ENCODE peak calls at places on chromosomes 13 and 19, in five cellular contexts. Q is adrenal gland, L is hepatocyte, D is brain microvascular endothelial cell, P is lower lobe of right lung. I is an unnamed sample.

GRCh38 chr13:106286811-106287210 is 248.7 kb downstream of the EFNB2 start:
- DNase-seq in P (no peak), Q (no peak), L (no peak), D (no peak), I (no peak)

GRCh38 chr19:44092108-44092507 is 2.1 kb upstream of the ZNF224 start:
- DNase-seq in Q (no peak), D (no peak), L (no peak), P (no peak), I (no peak)

GRCh38 chr19:13002970-13003540 is 7.8 kb downstream of the NFIX start:
- DNase-seq in L (no peak), D (no peak), Q (no peak), P (no peak), I (no peak)

GRCh38 chr13:109704771-109705628 is 81.4 kb downstream of the IRS2 start:
- DNase-seq in L (peak), D (no peak), P (peak), Q (peak), I (no peak)

GRCh38 chr13:37014609-37015008 is 14.0 kb downstream of the EXOSC8 start:
- DNase-seq in Q (no peak), D (no peak), P (no peak), L (no peak), I (no peak)

GRCh38 chr13:111337741-111338140 is 17.3 kb downstream of the TEX29 start:
- DNase-seq in D (no peak), L (no peak), P (no peak), Q (no peak), I (no peak)

GRCh38 chr13:32016631-32017030 is 14.9 kb upstream of the FRY start:
- DNase-seq in L (peak), Q (no peak), D (no peak), P (no peak), I (no peak)

GRCh38 chr13:84479656-84480055 is 597.4 kb upstream of the SLITRK1 start:
- DNase-seq in Q (no peak), D (no peak), P (no peak), L (no peak), I (no peak)

GRCh38 chr19:51402117-51402516 is 11.7 kb upstream of the C19orf84 start:
- DNase-seq in Q (no peak), P (no peak), D (no peak), L (no peak), I (no peak)

GRCh38 chr19:30116984-30117555 is 175.0 kb downstream of the URI1 start:
- DNase-seq in Q (no peak), L (no peak), P (no peak), D (no peak), I (no peak)

GRCh38 chr19:46976845-46977320 is 42.8 kb upstream of the NPAS1 start:
- DNase-seq in L (peak), D (peak), P (no peak), Q (peak), I (no peak)

GRCh38 chr13:42107006-42107405 is 58.6 kb downstream of the DGKH start:
- DNase-seq in D (no peak), P (no peak), Q (no peak), L (no peak), I (no peak)

GRCh38 chr19:55078996-55079395 is 3.3 kb downstream of the EPS8L1 start:
- DNase-seq in P (no peak), L (peak), D (no peak), Q (no peak), I (no peak)

GRCh38 chr19:55075366-55075998 is at the start of gene EPS8L1:
- DNase-seq in D (no peak), P (peak), Q (no peak), L (peak), I (no peak)

GRCh38 chr19:55077106-55077505 is 1.4 kb downstream of the EPS8L1 start:
- DNase-seq in L (no peak), Q (no peak), P (no peak), D (no peak), I (no peak)

GRCh38 chr19:55079400-55080038 is 3.9 kb downstream of the EPS8L1 start:
- DNase-seq in L (peak), Q (no peak), D (no peak), P (no peak), I (no peak)

GRCh38 chr19:55076321-55076720 is 652 bp downstream of the EPS8L1 start:
- DNase-seq in Q (no peak), L (no peak), D (no peak), P (no peak), I (no peak)
- H3K4me3 ChIP-seq in Q (no peak), L (no peak), D (no peak), P (no peak), I (no peak)

GRCh38 chr19:844300-844971 is 3.6 kb downstream of the PRTN3 start:
- DNase-seq in P (no peak), Q (no peak), L (no peak), D (no peak), I (no peak)

GRCh38 chr19:843836-844299 is 3.1 kb downstream of the PRTN3 start:
- DNase-seq in P (no peak), L (no peak), D (no peak), Q (no peak), I (no peak)

GRCh38 chr19:840519-841206 is at the start of gene PRTN3:
- DNase-seq in Q (no peak), D (no peak), P (peak), L (no peak), I (no peak)

GRCh38 chr19:845707-846481 is 5.1 kb downstream of the PRTN3 start:
- DNase-seq in P (no peak), Q (no peak), L (no peak), D (no peak), I (no peak)

GRCh38 chr19:843180-843835 is 2.5 kb downstream of the PRTN3 start:
- DNase-seq in L (peak), D (no peak), P (peak), Q (no peak), I (no peak)
- TF ChIP-seq CTCF in L (no peak), D (peak), P (no peak), Q (no peak), I (no peak)

GRCh38 chr13:77265336-77265735 is 61.6 kb downstream of the MYCBP2 start:
- DNase-seq in L (no peak), Q (no peak), P (no peak), D (no peak), I (no peak)
- H3K27ac ChIP-seq in L (no peak), Q (no peak), P (no peak), D (no peak), I (no peak)

GRCh38 chr19:2561895-2562294 is 86.0 kb downstream of the GADD45B start:
- DNase-seq in P (peak), L (no peak), D (no peak), Q (no peak), I (no peak)
- H3K4me3 ChIP-seq in P (peak), L (no peak), D (no peak), Q (no peak), I (no peak)

GRCh38 chr19:3123956-3124355 is 11.9 kb upstream of the GNA15 start:
- DNase-seq in L (no peak), D (no peak), P (no peak), Q (no peak), I (no peak)

GRCh38 chr19:3124630-3125029 is 11.2 kb upstream of the GNA15 start:
- DNase-seq in P (no peak), L (no peak), Q (no peak), D (no peak), I (no peak)

GRCh38 chr19:3129112-3129511 is 6.7 kb upstream of the GNA15 start:
- DNase-seq in L (no peak), P (no peak), Q (no peak), D (peak), I (no peak)

GRCh38 chr19:3123088-3123721 is 12.6 kb upstream of the GNA15 start:
- DNase-seq in D (no peak), P (no peak), L (no peak), Q (no peak), I (no peak)

GRCh38 chr19:3125900-3126524 is 9.8 kb upstream of the GNA15 start:
- DNase-seq in L (peak), P (peak), Q (peak), D (peak), I (peak)
- TF ChIP-seq CTCF in L (peak), P (peak), Q (peak), D (peak), I (peak)

I was measured in Panc1.